ENCODE peak calls at places on chromosomes 11 and 22, in four cellular contexts. E is HEK293T, M is HepG2, A is WTC11. U is an unnamed sample.

GRCh38 chr11:126491092-126491491 is 135.6 kb downstream of the ST3GAL4 start:
- DNase-seq in E (no peak), M (no peak), A (peak; percentile 50), U (no peak)

GRCh38 chr11:110734790-110735189 is 22.6 kb upstream of the ARHGAP20 start:
- DNase-seq in E (no peak), M (no peak), A (no peak), U (no peak)

GRCh38 chr11:77471520-77472234 is 2.2 kb downstream of the PAK1 start:
- DNase-seq in E (peak; percentile 34), M (peak; percentile 33), A (peak; percentile 30), U (no peak)

GRCh38 chr22:35629406-35630234 is 12.5 kb upstream of the MB start:
- DNase-seq in E (no peak), M (no peak), A (no peak), U (peak; percentile 60)

GRCh38 chr22:36253523-36254490 is 874 bp downstream of the APOL1 start:
- DNase-seq in E (no peak), M (no peak), A (no peak), U (no peak)

GRCh38 chr22:22738959-22739585 is 94.7 kb downstream of the GGTLC2 start:
- DNase-seq in E (no peak), M (no peak), A (no peak), U (no peak)

GRCh38 chr11:66312549-66313320 is 4.1 kb downstream of the CD248 start:
- DNase-seq in E (peak; percentile 99), M (peak; percentile 96), A (peak; percentile 100), U (peak; percentile 100)

GRCh38 chr11:16337421-16338213 is 18.7 kb downstream of the SOX6 start:
- DNase-seq in E (no peak), M (no peak), A (no peak), U (no peak)

GRCh38 chr11:15967166-15967565 is 389.2 kb downstream of the SOX6 start:
- DNase-seq in E (no peak), M (no peak), A (no peak), U (no peak)

GRCh38 chr22:17897411-17897810 is 123.1 kb upstream of the BID start:
- DNase-seq in E (no peak), M (peak; percentile 16), A (no peak), U (no peak)

GRCh38 chr22:42174062-42174461 is 43.5 kb upstream of the CYP2D6 start:
- DNase-seq in E (no peak), M (no peak), A (no peak), U (no peak)

GRCh38 chr11:119094816-119095065 is 6.9 kb downstream of the DPAGT1 start:
- DNase-seq in E (peak; percentile 34), M (peak; percentile 64), A (peak; percentile 74), U (no peak)

GRCh38 chr11:12981879-12982531 is 27.1 kb upstream of the RASSF10 start:
- DNase-seq in E (no peak), M (peak; percentile 3), A (no peak), U (no peak)

GRCh38 chr11:45252134-45252856 is 33.8 kb downstream of the SYT13 start:
- DNase-seq in E (peak; percentile 86), M (peak; percentile 35), A (peak; percentile 91), U (peak; percentile 54)

GRCh38 chr11:10728154-10728553 is 22.9 kb upstream of the CTR9 start:
- DNase-seq in E (no peak), M (no peak), A (no peak), U (no peak)

GRCh38 chr11:69076129-69076791 is 27.5 kb downstream of the TPCN2 start:
- DNase-seq in E (no peak), M (no peak), A (no peak), U (no peak)

GRCh38 chr11:65499713-65500261 is 942 bp downstream of the MALAT1 start:
- DNase-seq in E (no peak), M (no peak), A (no peak), U (no peak)

GRCh38 chr11:13669544-13670488 is 1.3 kb downstream of the FAR1 start:
- DNase-seq in E (no peak), M (no peak), A (no peak), U (no peak)

DNA sequence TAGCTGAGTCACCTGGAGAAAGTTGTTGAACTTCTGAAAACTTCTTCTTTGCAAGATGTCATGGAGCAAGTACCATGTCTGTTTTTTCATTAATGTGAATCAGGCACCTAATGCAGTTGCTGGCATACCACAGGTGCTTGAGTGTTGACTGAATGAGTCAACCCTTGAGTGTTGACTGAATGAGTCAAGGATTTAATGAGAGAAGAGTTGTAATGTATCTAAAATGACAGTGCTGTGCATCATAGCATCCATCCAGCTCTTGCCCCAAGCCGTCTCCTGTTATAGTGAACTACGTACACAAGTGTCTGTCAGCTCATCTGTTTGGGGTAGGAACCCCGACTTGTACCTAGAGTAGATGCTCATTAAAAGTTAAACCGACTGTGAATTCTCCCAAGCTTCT is 93.1 kb downstream of the CWC15 start:
- DNase-seq in E (no peak), M (peak; percentile 44), A (no peak), U (no peak)
- TF ChIP-seq SP1 in E (no peak), M (no peak), A (no peak), U (no peak)

GRCh38 chr11:131463609-131464008 is 93.2 kb downstream of the NTM start:
- DNase-seq in E (no peak), M (no peak), A (no peak), U (no peak)
- TF ChIP-seq SP1 in E (no peak), M (no peak), A (no peak), U (no peak)

DNA sequence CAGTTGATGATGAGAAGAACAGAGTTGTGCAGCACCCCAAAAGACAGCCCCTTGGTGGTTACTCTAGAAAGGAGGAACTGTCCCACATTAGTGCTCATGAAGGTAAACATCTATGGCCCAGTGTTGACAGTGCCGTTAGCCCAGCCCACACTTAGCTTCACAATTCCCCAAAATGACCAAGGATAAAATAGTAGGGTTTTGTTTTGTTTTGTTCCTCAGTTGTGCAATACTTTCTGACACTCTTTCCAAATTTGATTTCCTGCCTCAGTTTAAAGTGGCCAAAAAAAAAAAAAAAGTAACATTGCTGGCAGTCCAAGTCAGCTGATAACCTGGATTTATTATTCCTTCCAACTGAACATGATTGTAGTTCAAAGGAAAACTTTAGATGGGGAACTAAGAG is 269.4 kb downstream of the TMEM135 start:
- DNase-seq in E (no peak), M (no peak), A (no peak), U (no peak)
- TF ChIP-seq SP1 in E (no peak), M (no peak), A (no peak), U (no peak)

GRCh38 chr22:43883012-43883661 is 8.7 kb downstream of the PNPLA5 start:
- DNase-seq in E (peak; percentile 86), M (peak; percentile 77), A (peak; percentile 78), U (peak; percentile 65)
- TF ChIP-seq SP1 in E (no peak), M (no peak), A (no peak), U (no peak)

DNA sequence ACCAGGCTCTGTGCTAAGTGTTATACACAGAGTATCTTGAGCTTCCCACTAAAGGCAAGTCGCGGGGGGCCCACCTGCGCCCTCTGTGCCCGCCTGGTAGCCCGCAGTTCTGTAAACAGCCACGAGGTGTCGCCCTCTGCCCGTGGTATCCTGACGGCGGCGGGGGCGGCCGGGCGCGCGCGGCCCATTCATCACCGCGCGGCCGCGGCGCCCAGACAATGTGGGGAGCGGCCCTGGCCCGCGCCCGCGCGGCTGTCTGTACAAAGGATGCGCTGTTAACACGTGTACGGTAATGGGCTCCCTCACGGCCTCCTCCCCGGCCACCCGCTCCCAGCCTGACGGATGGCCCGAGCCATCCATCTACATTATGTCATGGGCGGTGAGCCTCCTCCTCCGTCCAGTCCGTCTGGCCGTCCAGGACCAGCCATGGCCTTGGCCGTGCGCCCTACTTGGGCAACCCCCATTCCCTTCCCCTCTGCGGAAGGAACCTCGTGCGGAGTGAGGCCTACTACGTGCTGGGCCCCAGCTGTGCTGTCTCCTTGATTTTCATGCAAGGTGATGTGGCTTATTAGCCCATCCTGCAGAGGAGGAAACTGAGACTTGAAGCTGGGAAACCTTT is 99.4 kb downstream of the MIAT start:
- DNase-seq in E (peak; percentile 82), M (no peak), A (peak; percentile 73), U (peak; percentile 98)
- TF ChIP-seq SP1 in E (no peak), M (no peak), A (peak; percentile 41), U (no peak)